ENCODE peak calls at places on chromosome 12, in ten cellular contexts. S is left ventricle myocardium superior; Q is A549; G is fibroblast of lung; Y is LNCaP clone FGC; H is activated CD4-positive, alpha-beta T cell treated with anti-CD3 and anti-CD28 coated beads, Interleukin-2, amount 50 U/mL, for 24 hours; O is CD8-positive, alpha-beta T cell; F is iPS DF 6.9; L is NAMALWA; V is stimulated activated CD8-positive, alpha-beta memory T cell treated with anti-CD3 and anti-CD28 coated beads, Interleukin-4, amount 100 ng/mL, for 24 hours. T is an unnamed sample.

GRCh38 chr12:91382081-91382543 is 199.5 kb upstream of the DCN start:
- DNase-seq in S (peak), Q (peak), G (peak), Y (peak), H (peak), O (peak), F (peak), L (peak), V (peak), T (peak)

GRCh38 chr12:122837306-122838265 is 2.3 kb downstream of the HIP1R start:
- DNase-seq in S (no peak), Q (no peak), G (no peak), Y (no peak), H (no peak), O (no peak), F (no peak), L (no peak), V (no peak), T (no peak)

GRCh38 chr12:79897617-79898016 is 37.3 kb downstream of the PPP1R12A start:
- DNase-seq in S (no peak), Q (peak), G (peak), Y (no peak), H (no peak), O (no peak), F (peak), L (no peak), V (no peak), T (no peak)

GRCh38 chr12:110754101-110754793 is 11.6 kb upstream of the PPP1CC start:
- DNase-seq in S (no peak), Q (no peak), G (no peak), Y (peak), H (no peak), O (no peak), F (no peak), L (no peak), V (no peak), T (no peak)

GRCh38 chr12:14129601-14130178 is 148.3 kb upstream of the GRIN2B start:
- DNase-seq in S (no peak), Q (no peak), G (no peak), Y (no peak), H (no peak), O (no peak), F (no peak), L (no peak), V (no peak), T (no peak)

GRCh38 chr12:124904306-124905098 is 9.9 kb downstream of the UBC start:
- DNase-seq in S (peak), Q (peak), G (peak), Y (no peak), H (no peak), O (no peak), F (no peak), L (no peak), V (no peak), T (no peak)

GRCh38 chr12:990308-990648 is 745 bp upstream of the ERC1 start:
- DNase-seq in S (peak), Q (no peak), G (peak), Y (peak), H (peak), O (peak), F (no peak), L (peak), V (peak), T (peak)

GRCh38 chr12:76236640-76237039 is 111.6 kb downstream of the BBS10 start:
- DNase-seq in S (no peak), Q (peak), G (peak), Y (no peak), H (no peak), O (no peak), F (no peak), L (no peak), V (no peak), T (no peak)

GRCh38 chr12:58481811-58482210 is 438.5 kb downstream of the LRIG3 start:
- DNase-seq in S (no peak), Q (no peak), G (no peak), Y (no peak), H (no peak), O (no peak), F (no peak), L (no peak), V (no peak), T (no peak)

GRCh38 chr12:116400671-116401357 is 123.3 kb upstream of the MED13L start:
- DNase-seq in S (no peak), Q (no peak), G (no peak), Y (no peak), H (no peak), O (no peak), F (no peak), L (no peak), V (no peak), T (no peak)

GRCh38 chr12:3054374-3054773 is 22.8 kb upstream of the TSPAN9 start:
- DNase-seq in S (no peak), Q (no peak), G (no peak), Y (no peak), H (no peak), O (no peak), F (no peak), L (no peak), V (no peak), T (no peak)

GRCh38 chr12:121799842-121800693 is 3.7 kb upstream of the SETD1B start:
- DNase-seq in S (peak), Q (peak), G (peak), Y (no peak), H (peak), O (peak), F (no peak), L (peak), V (peak), T (peak)

GRCh38 chr12:76144253-76144564 is 59.7 kb upstream of the NAP1L1 start:
- DNase-seq in S (no peak), Q (peak), G (peak), Y (no peak), H (peak), O (peak), F (no peak), L (no peak), V (no peak), T (peak)

GRCh38 chr12:128449146-128449894 is 182.3 kb downstream of the TMEM132C start:
- DNase-seq in S (no peak), Q (no peak), G (no peak), Y (no peak), H (no peak), O (no peak), F (no peak), L (no peak), V (no peak), T (no peak)